ENCODE peak calls at places on chromosome 1, in seven cellular contexts. Q is GM12878, H is HepG2, K is K562, Y is H1, X is SK-N-SH, U is HCT116. I is an unnamed sample.

GRCh38 chr1:108708726-108709660 is 3.7 kb upstream of the FNDC7 start:
- DNase-seq in Q (no peak), H (no peak), K (peak; percentile 29), Y (no peak), X (no peak), U (no peak), I (no peak)

GRCh38 chr1:4792565-4792964 is 138.2 kb downstream of the AJAP1 start:
- DNase-seq in Q (no peak), H (no peak), K (no peak), Y (no peak), X (no peak), U (no peak), I (no peak)

GRCh38 chr1:7656821-7657220 is 114.3 kb upstream of the VAMP3 start:
- DNase-seq in Q (no peak), H (no peak), K (no peak), Y (no peak), X (no peak), U (no peak), I (no peak)

GRCh38 chr1:112849425-112849966 is 106.5 kb downstream of the SLC16A1 start:
- DNase-seq in Q (no peak), H (no peak), K (no peak), Y (no peak), X (peak; percentile 91), U (no peak), I (peak; percentile 39)

GRCh38 chr1:224331326-224331725 is 1.4 kb upstream of the NVL start:
- DNase-seq in Q (no peak), H (no peak), K (no peak), Y (no peak), X (no peak), U (no peak), I (no peak)

GRCh38 chr1:53967409-53968124 is 21.4 kb downstream of the LRRC42 start:
- DNase-seq in Q (no peak), H (peak; percentile 31), K (no peak), Y (no peak), X (no peak), U (no peak), I (no peak)

GRCh38 chr1:238898856-238899255 is 487.5 kb upstream of the CHRM3 start:
- DNase-seq in Q (no peak), H (no peak), K (no peak), Y (no peak), X (no peak), U (no peak), I (peak; percentile 94)

GRCh38 chr1:92299477-92300125 is 742 bp downstream of the RPAP2 start:
- DNase-seq in Q (no peak), H (no peak), K (no peak), Y (no peak), X (no peak), U (no peak), I (peak; percentile 39)

GRCh38 chr1:99580451-99580850 is 65.5 kb upstream of the PALMD start:
- DNase-seq in Q (no peak), H (no peak), K (no peak), Y (no peak), X (no peak), U (no peak), I (no peak)

GRCh38 chr1:227766653-227767277 is 31.5 kb downstream of the SNAP47 start:
- DNase-seq in Q (no peak), H (no peak), K (no peak), Y (no peak), X (no peak), U (no peak), I (no peak)

GRCh38 chr1:15337656-15338402 is 71.9 kb upstream of the EFHD2 start:
- DNase-seq in Q (no peak), H (no peak), K (no peak), Y (no peak), X (no peak), U (peak; percentile 70), I (no peak)

GRCh38 chr1:165854101-165854845 is 26.9 kb downstream of the UCK2 start:
- DNase-seq in Q (no peak), H (no peak), K (no peak), Y (no peak), X (no peak), U (no peak), I (peak; percentile 37)

GRCh38 chr1:44801491-44802305 is 1.5 kb downstream of the PLK3 start:
- DNase-seq in Q (no peak), H (no peak), K (peak; percentile 66), Y (no peak), X (no peak), U (no peak), I (no peak)

GRCh38 chr1:172322219-172323061 is 98.0 kb upstream of the C1orf105 start:
- DNase-seq in Q (no peak), H (no peak), K (no peak), Y (no peak), X (peak; percentile 10), U (no peak), I (peak; percentile 48)

GRCh38 chr1:78370779-78371482 is 119.8 kb upstream of the PTGFR start:
- DNase-seq in Q (no peak), H (no peak), K (no peak), Y (no peak), X (no peak), U (no peak), I (no peak)

GRCh38 chr1:202998836-202999750 is 8.1 kb upstream of the TMEM183A start:
- DNase-seq in Q (peak; percentile 40), H (peak; percentile 47), K (peak; percentile 40), Y (no peak), X (peak; percentile 45), U (peak; percentile 39), I (peak; percentile 74)

GRCh38 chr1:185911978-185912377 is 177.8 kb downstream of the HMCN1 start:
- DNase-seq in Q (no peak), H (no peak), K (no peak), Y (no peak), X (no peak), U (no peak), I (no peak)

GRCh38 chr1:9181990-9182783 is 52.4 kb upstream of the H6PD start:
- DNase-seq in Q (no peak), H (peak; percentile 53), K (no peak), Y (no peak), X (peak; percentile 86), U (no peak), I (peak; percentile 73)

GRCh38 chr1:11701551-11701961 is 10.0 kb downstream of the DRAXIN start:
- DNase-seq in Q (no peak), H (no peak), K (no peak), Y (no peak), X (peak; percentile 75), U (no peak), I (no peak)

GRCh38 chr1:53583021-53583902 is 124.1 kb downstream of the DMRTB1 start:
- DNase-seq in Q (no peak), H (no peak), K (no peak), Y (no peak), X (no peak), U (no peak), I (no peak)

GRCh38 chr1:248824701-248825100 is 1.0 kb downstream of the SH3BP5L start:
- DNase-seq in Q (no peak), H (no peak), K (no peak), Y (no peak), X (no peak), U (no peak), I (no peak)

GRCh38 chr1:19128965-19129514 is 81.0 kb downstream of the UBR4 start:
- DNase-seq in Q (no peak), H (no peak), K (no peak), Y (no peak), X (no peak), U (no peak), I (no peak)

GRCh38 chr1:45929257-45929687 is 125.9 kb downstream of the MAST2 start:
- DNase-seq in Q (no peak), H (peak; percentile 26), K (no peak), Y (peak; percentile 47), X (no peak), U (peak; percentile 92), I (no peak)

GRCh38 chr1:65148548-65149390 is 766 bp downstream of the AK4 start:
- DNase-seq in Q (peak; percentile 45), H (no peak), K (peak; percentile 69), Y (peak; percentile 50), X (peak; percentile 85), U (no peak), I (peak; percentile 13)

GRCh38 chr1:65149391-65149729 is 1.4 kb downstream of the AK4 start:
- DNase-seq in Q (no peak), H (no peak), K (no peak), Y (no peak), X (no peak), U (no peak), I (no peak)

GRCh38 chr1:65146908-65147423 is 1.0 kb upstream of the AK4 start:
- DNase-seq in Q (no peak), H (no peak), K (no peak), Y (no peak), X (no peak), U (no peak), I (no peak)

GRCh38 chr1:65149753-65150463 is 1.9 kb downstream of the AK4 start:
- DNase-seq in Q (no peak), H (no peak), K (no peak), Y (no peak), X (no peak), U (no peak), I (no peak)

DNA sequence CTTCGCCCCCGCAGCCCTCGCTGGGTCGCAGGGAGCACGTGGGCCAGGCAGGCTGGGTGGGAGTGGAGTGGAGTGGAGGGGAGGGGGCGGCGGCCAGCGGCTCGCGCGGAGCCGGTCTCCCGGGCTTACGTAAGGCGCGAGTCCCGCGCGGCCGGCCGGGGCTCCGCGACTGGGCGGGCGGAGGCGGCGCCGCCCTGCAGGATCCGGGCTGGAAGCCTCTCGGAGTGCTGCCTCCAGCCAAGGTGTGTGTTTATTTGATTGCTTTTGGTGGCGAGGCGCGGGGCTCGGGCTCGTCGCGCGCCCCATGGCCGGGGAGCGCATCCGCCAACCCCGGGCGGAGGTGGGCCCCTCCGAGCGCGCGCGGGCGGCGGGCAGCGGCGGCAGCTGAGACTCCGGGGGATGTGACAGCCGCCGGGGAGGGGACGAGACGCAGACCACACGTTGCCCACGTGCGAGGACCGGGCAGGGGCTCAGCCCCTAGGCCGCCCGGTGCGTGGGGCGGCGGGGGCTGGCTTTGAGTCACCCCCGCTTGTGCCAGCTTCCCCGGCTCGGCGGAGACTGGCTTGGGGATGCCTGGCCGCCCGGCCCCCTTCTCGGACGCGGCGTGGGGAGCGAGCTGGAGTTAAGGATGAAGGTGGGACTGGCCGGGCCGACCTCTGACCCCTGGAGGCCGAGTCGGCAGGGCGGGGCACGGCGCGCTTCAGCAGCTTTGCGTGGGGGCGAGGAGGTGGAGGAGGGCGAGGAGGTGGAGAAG is 402 bp upstream of the AK4 start:
- DNase-seq in Q (no peak), H (no peak), K (peak; percentile 85), Y (no peak), X (peak; percentile 83), U (no peak), I (peak; percentile 68)
- TF ChIP-seq JUND in Q (no peak), H (no peak), K (no peak), Y (no peak), X (no peak), U (no peak), I (no peak)

GRCh38 chr1:187063271-187063670 is 234.5 kb downstream of the PLA2G4A start:
- DNase-seq in Q (no peak), H (no peak), K (no peak), Y (no peak), X (no peak), U (no peak), I (no peak)
- TF ChIP-seq JUND in Q (no peak), H (no peak), K (no peak), Y (no peak), X (no peak), U (no peak), I (no peak)

GRCh38 chr1:21048462-21048861 is 128.2 kb downstream of the EIF4G3 start:
- DNase-seq in Q (no peak), H (no peak), K (no peak), Y (no peak), X (no peak), U (no peak), I (no peak)
- TF ChIP-seq JUND in Q (no peak), H (no peak), K (no peak), Y (no peak), X (no peak), U (no peak), I (no peak)

GRCh38 chr1:157176591-157177121 is 38.5 kb upstream of the ETV3 start:
- DNase-seq in Q (peak; percentile 71), H (no peak), K (no peak), Y (no peak), X (no peak), U (no peak), I (no peak)
- TF ChIP-seq JUND in Q (no peak), H (no peak), K (no peak), Y (no peak), X (no peak), U (no peak), I (no peak)